ENCODE peak calls at places on chromosomes 11 and 22, in four cellular contexts. N, X, Y and Z are unnamed samples.

GRCh38 chr11:123430736-123431356 is 777 bp downstream of the GRAMD1B start:
- DNase-seq in N (peak; percentile 83), X (peak; percentile 70), Y (peak; percentile 72), Z (peak; percentile 87)

GRCh38 chr22:38735126-38735464 is 20.7 kb downstream of the SUN2 start:
- DNase-seq in N (peak; percentile 28), Y (no peak), X (peak; percentile 11), Z (no peak)

GRCh38 chr11:85685820-85686459 is at the start of gene CCDC89:
- DNase-seq in N (peak; percentile 61), Y (peak; percentile 15), X (peak; percentile 77), Z (no peak)

GRCh38 chr22:19932367-19933206 is 9.0 kb upstream of the COMT start:
- DNase-seq in Y (no peak), N (no peak), X (no peak), Z (peak; percentile 44)

GRCh38 chr22:44386386-44387035 is 73.8 kb upstream of the SHISAL1 start:
- DNase-seq in N (no peak), Y (no peak), X (no peak), Z (peak; percentile 41)

GRCh38 chr11:122895591-122895990 is 13.0 kb downstream of the JHY start:
- DNase-seq in N (no peak), Y (peak; percentile 18), X (no peak), Z (no peak)

GRCh38 chr11:28836285-28837081 is 728.3 kb downstream of the METTL15 start:
- DNase-seq in Y (peak; percentile 90), X (no peak), N (no peak), Z (no peak)

GRCh38 chr22:24592144-24592845 is 578 bp downstream of the LRRC75B start:
- DNase-seq in N (peak; percentile 67), X (no peak), Y (no peak), Z (no peak)

GRCh38 chr22:28402539-28402938 is 277.1 kb downstream of the TTC28 start:
- DNase-seq in X (no peak), N (no peak), Y (no peak), Z (no peak)

GRCh38 chr22:40203568-40203967 is 25.8 kb downstream of the TNRC6B start:
- DNase-seq in Y (no peak), N (no peak), X (no peak), Z (no peak)

GRCh38 chr22:48483764-48484528 is 1343.7 kb downstream of the BRD1 start:
- DNase-seq in N (no peak), X (no peak), Y (no peak), Z (no peak)

GRCh38 chr22:49026476-49027121 is 801.1 kb downstream of the BRD1 start:
- DNase-seq in X (no peak), Y (no peak), N (no peak), Z (no peak)

GRCh38 chr11:119352857-119353260 is 6.4 kb upstream of the MFRP start:
- DNase-seq in Y (peak; percentile 29), X (no peak), N (peak; percentile 35), Z (no peak)

GRCh38 chr11:93216511-93217121 is 18.8 kb upstream of the SLC36A4 start:
- DNase-seq in Y (no peak), N (no peak), X (no peak), Z (no peak)

GRCh38 chr22:48781391-48781790 is 1046.3 kb downstream of the BRD1 start:
- DNase-seq in X (no peak), Y (no peak), N (no peak), Z (no peak)

GRCh38 chr11:44417756-44418437 is 108.0 kb upstream of the ALX4 start:
- DNase-seq in Y (no peak), X (no peak), N (no peak), Z (no peak)

GRCh38 chr11:19437760-19438159 is 197.0 kb upstream of the E2F8 start:
- DNase-seq in Y (peak; percentile 95), X (no peak), N (no peak), Z (no peak)

GRCh38 chr11:111357150-111358037 is 21.7 kb downstream of the POU2AF1 start:
- DNase-seq in N (no peak), Y (no peak), X (no peak), Z (no peak)

GRCh38 chr11:119509969-119510401 is 87.0 kb upstream of the THY1 start:
- DNase-seq in Y (peak; percentile 67), X (peak; percentile 22), N (no peak), Z (peak; percentile 41)

GRCh38 chr11:17161515-17161914 is 46.3 kb downstream of the PIK3C2A start:
- DNase-seq in Y (no peak), N (no peak), X (no peak), Z (no peak)
- H3K4me1 ChIP-seq in Y (peaks cover 12% of the 10 kb centered on the region), N (peaks cover 13% of the 10 kb centered on the region), X (peaks cover 83% of the 10 kb centered on the region), Z (peaks cover 19% of the 10 kb centered on the region)

GRCh38 chr11:131510662-131511061 is 140.2 kb downstream of the NTM start:
- DNase-seq in N (no peak), Y (no peak), X (no peak), Z (no peak)

GRCh38 chr11:131514062-131514461 is 143.6 kb downstream of the NTM start:
- DNase-seq in X (no peak), Y (no peak), N (no peak), Z (no peak)

GRCh38 chr11:131512228-131512627 is 141.8 kb downstream of the NTM start:
- DNase-seq in X (no peak), N (no peak), Y (no peak), Z (no peak)

GRCh38 chr11:131506376-131506775 is 136.0 kb downstream of the NTM start:
- DNase-seq in N (no peak), Y (no peak), X (no peak), Z (no peak)

DNA sequence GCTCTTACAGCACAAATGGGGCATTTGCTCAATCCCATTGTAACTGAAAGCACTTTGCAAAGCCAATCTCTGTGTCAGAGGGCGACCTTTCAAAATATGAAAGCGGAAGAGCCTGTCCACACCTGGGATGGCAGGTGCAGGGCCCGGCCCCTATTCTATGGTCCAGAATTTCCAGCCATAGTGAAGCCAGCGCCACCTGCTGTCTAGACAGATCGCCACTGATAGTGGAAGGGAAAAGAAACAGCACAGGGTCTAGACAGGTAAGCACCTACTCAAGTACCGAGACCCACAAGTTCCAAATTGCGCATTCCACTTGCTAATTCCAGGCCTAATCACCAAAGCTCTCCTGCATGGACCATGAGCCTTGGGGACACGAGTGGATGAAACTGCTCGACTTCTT is 141.4 kb downstream of the NTM start:
- DNase-seq in N (peak; percentile 57), Y (peak; percentile 67), X (no peak), Z (no peak)
- TF ChIP-seq CTCF in N (peak; percentile 37), Y (peak; percentile 77), X (peak; percentile 64), Z (peak; percentile 42)

GRCh38 chr11:57475191-57475590 is 14.9 kb downstream of the RTN4RL2 start:
- DNase-seq in X (no peak), N (no peak), Y (peak; percentile 29), Z (no peak)
- H3K4me3 ChIP-seq in X (no peak overlapping the region), N (no peak overlapping the region), Y (no peak overlapping the region), Z (no peak overlapping the region)

DNA sequence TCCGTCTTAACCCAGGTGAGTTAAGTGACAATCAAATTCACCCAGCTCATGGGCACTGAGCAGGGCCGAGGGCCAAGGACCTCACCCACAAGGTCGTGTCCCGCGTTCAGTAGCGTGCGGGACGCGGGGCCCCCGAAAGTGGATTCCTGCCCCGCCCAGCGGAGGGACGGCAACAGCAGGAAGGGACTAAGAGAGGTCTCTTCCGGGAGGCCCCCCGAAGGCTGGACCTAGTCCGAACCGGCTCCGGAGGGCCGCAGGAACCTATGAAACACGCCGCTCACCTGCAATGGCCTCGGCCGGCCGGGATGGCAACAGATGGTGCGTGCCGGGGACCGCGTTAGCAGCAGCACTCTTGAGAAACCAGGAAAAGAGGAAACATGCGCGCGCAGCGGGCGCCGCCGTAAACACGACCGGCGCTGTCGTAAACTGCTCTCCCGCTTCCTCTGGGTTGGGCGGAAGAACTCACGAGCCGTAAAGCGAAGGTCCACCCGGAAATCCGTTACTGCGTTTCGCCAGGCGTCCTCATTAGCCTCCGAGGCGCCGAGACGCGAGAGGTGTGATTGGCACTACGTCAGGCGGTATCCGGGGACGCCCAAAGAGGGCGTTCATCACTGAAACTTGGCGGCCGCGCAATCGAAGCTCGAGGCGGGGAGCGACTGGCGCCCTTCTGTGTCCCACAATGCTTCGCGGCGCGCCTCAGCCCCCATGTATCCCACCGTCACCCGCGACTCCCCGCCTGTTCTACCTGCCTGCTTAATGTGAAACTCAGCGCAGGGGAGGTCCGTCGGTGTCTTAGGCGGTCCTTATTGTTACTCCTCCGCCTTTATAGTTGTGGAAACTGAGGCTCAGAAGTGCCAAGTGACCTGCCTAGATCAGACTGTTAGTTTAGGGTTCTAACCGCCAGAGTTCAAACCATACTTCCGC is at the start of gene EIF3D:
- DNase-seq in Y (peak; percentile 98), N (peak; percentile 98), X (peak; percentile 98), Z (peak; percentile 99)
- H3K4me1 ChIP-seq in Y (peaks cover 15% of the 10 kb centered on the region), N (peaks cover 6% of the 10 kb centered on the region), X (peaks cover 25% of the 10 kb centered on the region), Z (peaks cover 34% of the 10 kb centered on the region)

GRCh38 chr11:116379185-116379828 is 393.5 kb downstream of the BUD13 start:
- DNase-seq in X (no peak), Y (peak; percentile 31), N (peak; percentile 33), Z (no peak)
- TF ChIP-seq CTCF in X (no peak), Y (no peak), N (no peak), Z (no peak)

DNA sequence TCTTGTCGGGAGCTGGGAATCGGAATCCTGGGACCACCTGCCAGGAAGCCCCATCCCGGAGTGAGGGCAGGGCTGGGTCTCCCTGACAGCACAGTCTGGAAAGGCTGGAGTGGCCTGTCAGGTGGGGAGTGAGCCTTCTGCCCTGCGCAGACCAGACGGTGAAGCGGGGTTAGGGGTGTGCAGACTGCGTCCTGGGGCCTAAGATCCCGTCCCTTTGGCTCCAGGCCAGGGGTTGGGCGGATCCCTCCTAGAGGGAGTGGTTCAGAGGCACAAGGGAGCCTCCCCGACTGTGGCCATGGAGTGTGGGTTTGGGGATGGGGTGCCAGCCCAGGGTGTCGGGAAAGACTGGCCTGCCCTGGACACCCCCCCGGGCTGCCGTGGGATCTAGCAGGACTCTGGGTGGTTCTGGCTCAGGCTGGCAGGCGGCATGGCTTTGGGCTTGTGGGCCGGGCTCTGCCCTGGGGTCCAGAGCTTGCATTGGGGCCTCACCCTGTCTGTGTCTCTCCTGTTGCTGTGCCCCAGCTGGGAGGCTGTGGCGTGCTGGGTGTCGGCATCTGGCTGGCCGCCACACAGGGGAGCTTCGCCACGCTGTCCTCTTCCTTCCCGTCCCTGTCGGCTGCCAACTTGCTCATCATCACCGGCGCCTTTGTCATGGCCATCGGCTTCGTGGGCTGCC is 19.5 kb downstream of the TSPAN4 start:
- DNase-seq in N (peak; percentile 70), X (peak; percentile 51), Y (no peak), Z (no peak)
- H3K4me3 ChIP-seq in N (no peak overlapping the region), X (no peak overlapping the region), Y (no peak overlapping the region), Z (no peak overlapping the region)

GRCh38 chr11:75225794-75226193 is 14.8 kb upstream of the TPBGL start:
- DNase-seq in N (no peak), Y (no peak), X (no peak), Z (no peak)

GRCh38 chr11:75214411-75214821 is 26.2 kb upstream of the TPBGL start:
- DNase-seq in Y (peak; percentile 90), X (peak; percentile 77), N (peak; percentile 78), Z (no peak)

GRCh38 chr11:75214843-75215242 is 25.7 kb upstream of the TPBGL start:
- DNase-seq in X (no peak), Y (no peak), N (no peak), Z (no peak)

GRCh38 chr11:75223954-75224643 is 16.5 kb upstream of the TPBGL start:
- DNase-seq in N (no peak), Y (peak; percentile 44), X (no peak), Z (peak; percentile 20)

GRCh38 chr11:75219869-75220268 is 20.7 kb upstream of the TPBGL start:
- DNase-seq in X (no peak), N (no peak), Y (no peak), Z (no peak)
- H3K4me1 ChIP-seq in X (no peaks in the 10 kb centered on the region), N (no peaks in the 10 kb centered on the region), Y (no peaks in the 10 kb centered on the region), Z (no peaks in the 10 kb centered on the region)

GRCh38 chr11:104547996-104548661 is 350.1 kb downstream of the CASP12 start:
- DNase-seq in N (no peak), X (no peak), Y (no peak), Z (no peak)
- TF ChIP-seq CTCF in N (no peak), X (no peak), Y (peak; percentile 55), Z (no peak)